ENCODE peak calls at places on chromosomes 3 and 15, in nine cellular contexts. One of them, this sample, is unnamed.

GRCh38 chr3:179896507-179896906 is 140.2 kb downstream of the PEX5L start:
- ATAC-seq in Right ventricle myocardium inferior: no peak
- ATAC-seq in CD4-positive, alpha-beta T cell: no peak
- ATAC-seq in heart right ventricle: no peak
- ATAC-seq in activated T-cell treated with anti-CD3 and anti-CD28 coated beads, Interleukin-2, amount 50 U/mL, for 72 hours: no peak
- ATAC-seq in activated CD8-positive, alpha-beta T cell treated with anti-CD3 and anti-CD28 coated beads for 36 hours: no peak
- ATAC-seq in T-cell: no peak
- ATAC-seq in left lung: no peak
- ATAC-seq in RWPE2: no peak
- ATAC-seq in this sample: no peak

GRCh38 chr15:70100495-70101331 is 3.0 kb upstream of the TLE3 start:
- ATAC-seq in Right ventricle myocardium inferior: no peak
- ATAC-seq in CD4-positive, alpha-beta T cell: peak
- ATAC-seq in heart right ventricle: peak
- ATAC-seq in activated T-cell treated with anti-CD3 and anti-CD28 coated beads, Interleukin-2, amount 50 U/mL, for 72 hours: peak
- ATAC-seq in activated CD8-positive, alpha-beta T cell treated with anti-CD3 and anti-CD28 coated beads for 36 hours: peak
- ATAC-seq in T-cell: peak
- ATAC-seq in left lung: peak
- ATAC-seq in RWPE2: no peak
- ATAC-seq in this sample: no peak

GRCh38 chr3:145704020-145704419 is 457.0 kb downstream of the PLOD2 start:
- ATAC-seq in Right ventricle myocardium inferior: no peak
- ATAC-seq in CD4-positive, alpha-beta T cell: no peak
- ATAC-seq in heart right ventricle: no peak
- ATAC-seq in activated T-cell treated with anti-CD3 and anti-CD28 coated beads, Interleukin-2, amount 50 U/mL, for 72 hours: no peak
- ATAC-seq in activated CD8-positive, alpha-beta T cell treated with anti-CD3 and anti-CD28 coated beads for 36 hours: no peak
- ATAC-seq in T-cell: no peak
- ATAC-seq in left lung: no peak
- ATAC-seq in RWPE2: no peak
- ATAC-seq in this sample: no peak

GRCh38 chr3:129793947-129794318 is 99.6 kb downstream of the TMCC1 start:
- ATAC-seq in Right ventricle myocardium inferior: peak
- ATAC-seq in CD4-positive, alpha-beta T cell: no peak
- ATAC-seq in heart right ventricle: peak
- ATAC-seq in activated T-cell treated with anti-CD3 and anti-CD28 coated beads, Interleukin-2, amount 50 U/mL, for 72 hours: no peak
- ATAC-seq in activated CD8-positive, alpha-beta T cell treated with anti-CD3 and anti-CD28 coated beads for 36 hours: no peak
- ATAC-seq in T-cell: no peak
- ATAC-seq in left lung: peak
- ATAC-seq in RWPE2: peak
- ATAC-seq in this sample: peak

GRCh38 chr3:183862610-183863009 is 22.1 kb downstream of the PARL start:
- ATAC-seq in Right ventricle myocardium inferior: no peak
- ATAC-seq in CD4-positive, alpha-beta T cell: no peak
- ATAC-seq in heart right ventricle: no peak
- ATAC-seq in activated T-cell treated with anti-CD3 and anti-CD28 coated beads, Interleukin-2, amount 50 U/mL, for 72 hours: no peak
- ATAC-seq in activated CD8-positive, alpha-beta T cell treated with anti-CD3 and anti-CD28 coated beads for 36 hours: no peak
- ATAC-seq in T-cell: no peak
- ATAC-seq in left lung: no peak
- ATAC-seq in RWPE2: no peak
- ATAC-seq in this sample: no peak

GRCh38 chr15:41291065-41291631 is 41.2 kb downstream of the OIP5 start:
- ATAC-seq in Right ventricle myocardium inferior: peak
- ATAC-seq in CD4-positive, alpha-beta T cell: no peak
- ATAC-seq in heart right ventricle: peak
- ATAC-seq in activated T-cell treated with anti-CD3 and anti-CD28 coated beads, Interleukin-2, amount 50 U/mL, for 72 hours: peak
- ATAC-seq in activated CD8-positive, alpha-beta T cell treated with anti-CD3 and anti-CD28 coated beads for 36 hours: peak
- ATAC-seq in T-cell: peak
- ATAC-seq in left lung: peak
- ATAC-seq in RWPE2: no peak
- ATAC-seq in this sample: peak

GRCh38 chr3:101530213-101531047 is 17.4 kb upstream of the SENP7 start:
- ATAC-seq in Right ventricle myocardium inferior: no peak
- ATAC-seq in CD4-positive, alpha-beta T cell: peak
- ATAC-seq in heart right ventricle: no peak
- ATAC-seq in activated T-cell treated with anti-CD3 and anti-CD28 coated beads, Interleukin-2, amount 50 U/mL, for 72 hours: no peak
- ATAC-seq in activated CD8-positive, alpha-beta T cell treated with anti-CD3 and anti-CD28 coated beads for 36 hours: peak
- ATAC-seq in T-cell: peak
- ATAC-seq in left lung: no peak
- ATAC-seq in RWPE2: no peak
- ATAC-seq in this sample: no peak

GRCh38 chr15:59296181-59296617 is 76.5 kb downstream of the MYO1E start:
- ATAC-seq in Right ventricle myocardium inferior: no peak
- ATAC-seq in CD4-positive, alpha-beta T cell: no peak
- ATAC-seq in heart right ventricle: peak
- ATAC-seq in activated T-cell treated with anti-CD3 and anti-CD28 coated beads, Interleukin-2, amount 50 U/mL, for 72 hours: no peak
- ATAC-seq in activated CD8-positive, alpha-beta T cell treated with anti-CD3 and anti-CD28 coated beads for 36 hours: no peak
- ATAC-seq in T-cell: no peak
- ATAC-seq in left lung: no peak
- ATAC-seq in RWPE2: peak
- ATAC-seq in this sample: no peak

GRCh38 chr3:169564883-169565282 is 98.6 kb downstream of the MECOM start:
- ATAC-seq in Right ventricle myocardium inferior: no peak
- ATAC-seq in CD4-positive, alpha-beta T cell: no peak
- ATAC-seq in heart right ventricle: no peak
- ATAC-seq in activated T-cell treated with anti-CD3 and anti-CD28 coated beads, Interleukin-2, amount 50 U/mL, for 72 hours: no peak
- ATAC-seq in activated CD8-positive, alpha-beta T cell treated with anti-CD3 and anti-CD28 coated beads for 36 hours: no peak
- ATAC-seq in T-cell: no peak
- ATAC-seq in left lung: peak
- ATAC-seq in RWPE2: peak
- ATAC-seq in this sample: no peak

This sample was measured in stimulated activated memory B cell treated with anti-CD40 and anti-IgM and Interleukin-4, amounts not matched to agents 10 μg/mL and 1 μg/mL and 100 μg/mL, for 72 hours.